ENCODE peak calls at places on chromosomes 5 and 9, in six cellular contexts. B, T, M, J, S and L are unnamed samples.

GRCh38 chr5:5316333-5316732 is 106.1 kb upstream of the ICE1 start:
- DNase-seq in S (no peak), B (no peak), M (no peak), J (no peak), T (no peak), L (no peak)

GRCh38 chr5:128826290-128826689 is 139.0 kb upstream of the SLC27A6 start:
- DNase-seq in T (no peak), S (no peak), J (no peak), B (no peak), M (no peak), L (no peak)

GRCh38 chr5:145683426-145683825 is 151.7 kb downstream of the PRELID2 start:
- DNase-seq in T (no peak), M (no peak), B (no peak), J (no peak), S (no peak), L (no peak)

GRCh38 chr9:138022121-138022741 is 144.6 kb downstream of the CACNA1B start:
- DNase-seq in B (no peak), T (no peak), J (no peak), M (peak; percentile 22), S (peak; percentile 41), L (peak; percentile 82)

GRCh38 chr5:74419468-74419867 is 221.1 kb downstream of the ENC1 start:
- DNase-seq in S (no peak), T (no peak), M (no peak), J (no peak), B (no peak), L (no peak)

GRCh38 chr9:95023217-95024003 is 294.1 kb downstream of the FANCC start:
- DNase-seq in M (no peak), B (peak; percentile 95), S (no peak), T (no peak), J (no peak), L (no peak)

GRCh38 chr9:86324308-86324707 is 29.9 kb downstream of the TUT7 start:
- DNase-seq in T (no peak), B (no peak), J (no peak), S (no peak), M (no peak), L (no peak)

GRCh38 chr5:7392401-7393024 is 3.4 kb upstream of the ADCY2 start:
- DNase-seq in B (peak; percentile 6), T (no peak), M (peak; percentile 30), S (no peak), J (no peak), L (no peak)

GRCh38 chr9:34652608-34653007 is 623 bp downstream of the IL11RA start:
- DNase-seq in S (no peak), M (no peak), T (no peak), B (no peak), J (no peak), L (no peak)

GRCh38 chr9:97516111-97516510 is 14.6 kb downstream of the TMOD1 start:
- DNase-seq in T (no peak), S (no peak), M (no peak), J (no peak), B (no peak), L (no peak)

GRCh38 chr9:97518166-97518908 is 16.9 kb downstream of the TMOD1 start:
- DNase-seq in J (no peak), T (no peak), S (no peak), M (no peak), B (no peak), L (no peak)

GRCh38 chr9:97515662-97516061 is 14.2 kb downstream of the TMOD1 start:
- DNase-seq in J (no peak), B (no peak), S (no peak), M (no peak), T (no peak), L (no peak)

GRCh38 chr9:97519441-97519970 is 18.0 kb downstream of the TMOD1 start:
- DNase-seq in T (no peak), B (no peak), J (no peak), M (no peak), S (no peak), L (no peak)

DNA sequence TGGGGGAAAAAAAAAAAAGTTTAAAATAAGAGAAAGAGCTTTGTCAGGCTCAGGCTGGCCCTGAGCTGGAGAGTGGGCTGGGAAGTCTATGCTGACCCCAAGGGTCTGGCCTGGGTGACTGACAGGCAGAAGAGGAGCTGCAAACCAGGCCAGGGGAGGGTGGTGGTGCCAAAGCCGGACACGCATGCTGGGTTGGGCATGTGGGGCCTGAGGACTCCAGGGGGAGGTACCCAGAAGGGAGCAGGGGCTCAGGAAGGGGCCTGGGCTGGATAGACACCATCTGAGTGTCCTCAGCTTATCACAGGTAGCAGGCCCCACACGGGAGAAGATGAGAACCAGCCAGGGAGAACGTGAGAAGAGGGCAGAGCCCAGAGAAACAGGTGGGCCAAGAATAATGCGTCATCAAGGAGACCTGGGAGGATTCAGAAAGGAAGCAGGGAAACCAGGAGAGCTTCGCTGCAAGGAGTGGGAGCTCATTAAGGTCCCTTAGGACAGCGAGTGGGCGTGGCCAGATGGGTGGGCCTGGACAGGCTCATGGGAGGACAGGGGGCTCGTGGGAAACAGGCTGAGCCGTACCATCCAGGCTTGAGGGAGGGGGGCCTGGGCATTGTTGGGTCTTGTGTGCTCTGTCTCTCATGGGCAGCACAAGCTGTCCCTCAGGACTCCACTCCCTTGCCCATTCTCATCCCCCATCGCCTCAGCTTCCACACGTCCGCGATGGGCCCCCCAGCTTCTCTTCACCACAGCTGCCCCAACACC is 16.0 kb downstream of the TMOD1 start:
- DNase-seq in M (no peak), T (no peak), J (no peak), S (peak; percentile 40), B (no peak), L (no peak)
- TF ChIP-seq GABPA in M (no peak), T (no peak), J (no peak), S (no peak), B (no peak), L (no peak)

GRCh38 chr9:129868033-129868395 is 32.8 kb downstream of the USP20 start:
- DNase-seq in J (no peak), T (no peak), S (no peak), B (no peak), M (no peak), L (no peak)

GRCh38 chr9:129866373-129867137 is 31.3 kb downstream of the USP20 start:
- DNase-seq in M (no peak), T (peak; percentile 72), S (no peak), J (no peak), B (no peak), L (no peak)

GRCh38 chr9:129867138-129868032 is 32.1 kb downstream of the USP20 start:
- DNase-seq in T (no peak), M (no peak), S (peak; percentile 56), J (no peak), B (no peak), L (no peak)

GRCh38 chr9:129869585-129870501 is 34.6 kb downstream of the USP20 start:
- DNase-seq in M (no peak), S (no peak), J (no peak), T (no peak), B (no peak), L (no peak)

DNA sequence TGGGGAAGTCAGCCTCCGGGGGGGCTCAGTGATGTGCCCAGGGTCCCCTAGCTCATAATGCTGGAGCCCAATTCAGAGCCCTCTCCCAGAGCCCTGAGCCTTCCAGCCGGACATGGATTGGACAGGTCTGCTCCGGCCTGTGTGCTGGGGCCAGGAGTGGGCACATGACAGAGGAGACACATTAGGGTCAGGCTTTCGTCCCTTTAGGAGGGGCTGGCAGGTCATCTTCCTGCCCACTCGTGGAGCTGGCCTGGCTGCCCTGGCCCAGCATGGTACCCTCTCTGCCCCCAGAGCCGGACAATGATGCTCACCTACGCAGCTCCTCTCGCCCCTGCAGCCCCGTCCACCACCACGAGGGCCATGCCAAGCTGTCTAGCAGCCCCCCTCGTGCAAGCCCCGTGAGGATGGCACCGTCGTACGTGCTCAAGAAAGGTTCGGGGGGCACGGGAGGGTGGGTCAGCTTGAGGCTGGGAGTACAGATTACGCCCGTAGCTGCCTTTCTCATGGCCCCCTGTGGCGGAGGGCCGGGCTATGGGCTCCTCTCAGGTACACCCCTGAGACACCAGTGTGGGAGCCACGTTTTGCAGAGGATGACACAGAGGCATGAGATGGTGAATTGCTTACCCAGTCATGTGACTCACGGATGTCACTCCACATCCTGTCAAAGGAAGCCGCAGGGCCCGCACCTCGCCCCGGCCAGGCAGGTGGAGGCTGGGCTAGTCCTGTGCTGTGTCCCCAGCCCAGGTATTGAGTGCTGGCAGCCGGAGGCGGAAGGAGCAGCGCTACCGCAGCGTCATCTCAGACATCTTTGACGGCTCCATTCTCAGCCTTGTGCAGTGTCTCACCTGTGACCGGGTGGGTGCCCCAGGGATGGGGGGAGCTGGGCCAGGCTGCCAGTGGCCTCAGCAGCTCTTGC is 33.6 kb downstream of the USP20 start:
- DNase-seq in M (no peak), B (no peak), T (no peak), J (no peak), S (no peak), L (no peak)
- TF ChIP-seq GABPA in M (no peak), B (no peak), T (no peak), J (no peak), S (no peak), L (no peak)

GRCh38 chr9:73423891-73424290 is 272.2 kb downstream of the ANXA1 start:
- DNase-seq in B (no peak), T (no peak), M (no peak), S (no peak), J (no peak), L (no peak)
- TF ChIP-seq GABPA in B (no peak), T (no peak), M (no peak), S (no peak), J (no peak), L (no peak)

GRCh38 chr9:97521576-97522333 is 20.3 kb downstream of the TMOD1 start:
- DNase-seq in B (no peak), T (no peak), J (no peak), S (no peak), M (no peak), L (no peak)

GRCh38 chr9:97512966-97513560 is 11.6 kb downstream of the TMOD1 start:
- DNase-seq in T (no peak), M (no peak), S (no peak), B (no peak), J (no peak), L (no peak)

GRCh38 chr9:97514531-97514930 is 13.1 kb downstream of the TMOD1 start:
- DNase-seq in T (no peak), M (no peak), J (no peak), B (no peak), S (no peak), L (no peak)

GRCh38 chr9:97518909-97519307 is 17.4 kb downstream of the TMOD1 start:
- DNase-seq in J (no peak), M (no peak), S (no peak), B (no peak), T (no peak), L (no peak)
- TF ChIP-seq GABPA in J (no peak), M (no peak), S (no peak), B (no peak), T (no peak), L (no peak)

GRCh38 chr9:107486674-107487520 is 2.7 kb downstream of the KLF4 start:
- DNase-seq in S (no peak), M (no peak), B (no peak), T (no peak), J (no peak), L (no peak)

GRCh38 chr9:107489687-107490605 is at the start of gene KLF4:
- DNase-seq in B (peak; percentile 62), T (peak; percentile 81), M (peak; percentile 86), J (no peak), S (peak; percentile 96), L (peak; percentile 73)

GRCh38 chr9:107489144-107489673 is 360 bp downstream of the KLF4 start:
- DNase-seq in T (no peak), J (no peak), B (no peak), M (no peak), S (no peak), L (no peak)

GRCh38 chr9:107487521-107488399 is 1.8 kb downstream of the KLF4 start:
- DNase-seq in S (no peak), M (peak; percentile 64), T (peak; percentile 36), J (no peak), B (no peak), L (peak; percentile 84)

GRCh38 chr9:107488400-107489143 is 997 bp downstream of the KLF4 start:
- DNase-seq in B (no peak), M (peak; percentile 43), T (peak; percentile 35), S (peak; percentile 16), J (no peak), L (peak; percentile 68)
- TF ChIP-seq GABPA in B (no peak), M (no peak), T (no peak), S (no peak), J (no peak), L (no peak)